ENCODE peak calls at places on chromosomes 12 and 14, in five cellular contexts. K, Z, V, G and Q are unnamed samples.

GRCh38 chr14:90687680-90688079 is 128.6 kb downstream of the TTC7B start:
- DNase-seq in Z (no peak), G (no peak), K (no peak), V (no peak), Q (no peak)

GRCh38 chr14:72679591-72680151 is 214.2 kb downstream of the DPF3 start:
- DNase-seq in Z (no peak), V (no peak), G (peak; percentile 23), K (no peak), Q (no peak)

GRCh38 chr12:94207467-94208432 is 59.4 kb downstream of the PLXNC1 start:
- DNase-seq in V (no peak), G (no peak), Z (no peak), K (peak; percentile 32), Q (peak; percentile 41)

GRCh38 chr14:96243785-96244184 is 12.2 kb upstream of the BDKRB1 start:
- DNase-seq in V (no peak), Z (no peak), G (peak; percentile 48), K (no peak), Q (no peak)

GRCh38 chr14:102759416-102759815 is 17.8 kb upstream of the TRAF3 start:
- DNase-seq in Z (no peak), V (no peak), K (no peak), G (no peak), Q (no peak)

GRCh38 chr12:95601091-95601490 is 49.8 kb upstream of the USP44 start:
- DNase-seq in V (no peak), Z (no peak), K (no peak), G (no peak), Q (no peak)

GRCh38 chr14:75568791-75569190 is 9.6 kb upstream of the FLVCR2 start:
- DNase-seq in K (no peak), Z (no peak), V (no peak), G (no peak), Q (no peak)

GRCh38 chr14:61121293-61121897 is 140.3 kb downstream of the SLC38A6 start:
- DNase-seq in Z (no peak), G (no peak), V (no peak), K (no peak), Q (no peak)

GRCh38 chr14:35808076-35808657 is 928 bp downstream of the RALGAPA1 start:
- DNase-seq in Z (no peak), V (peak; percentile 52), K (no peak), G (no peak), Q (peak; percentile 63)

GRCh38 chr14:37587881-37588666 is 7.0 kb downstream of the FOXA1 start:
- DNase-seq in V (no peak), Z (no peak), K (no peak), G (no peak), Q (no peak)

GRCh38 chr12:6233121-6233971 is 33.1 kb downstream of the CD9 start:
- DNase-seq in K (no peak), G (no peak), V (no peak), Z (no peak), Q (peak; percentile 82)

GRCh38 chr12:43872396-43872795 is 36.5 kb downstream of the TMEM117 start:
- DNase-seq in K (no peak), V (no peak), Z (no peak), G (no peak), Q (no peak)

GRCh38 chr12:53585726-53586125 is 40.5 kb downstream of the ATF7 start:
- DNase-seq in Z (no peak), G (no peak), V (no peak), K (no peak), Q (no peak)